ENCODE peak calls at places on chromosomes 12 and 14, in four cellular contexts. M, D, K and J are unnamed samples.

GRCh38 chr12:21502164-21502496 is 541 bp downstream of the GOLT1B start:
- DNase-seq in M (no peak), D (no peak), K (peak), J (peak)

GRCh38 chr12:31570880-31571279 is 20.1 kb downstream of the DENND5B start:
- DNase-seq in M (no peak), D (no peak), K (no peak), J (peak)

GRCh38 chr12:109418848-109419474 is 58.1 kb downstream of the KCTD10 start:
- DNase-seq in M (peak), D (no peak), K (no peak), J (no peak)

GRCh38 chr12:110860833-110861291 is 14.1 kb downstream of the CCDC63 start:
- DNase-seq in M (no peak), D (no peak), K (no peak), J (no peak)

GRCh38 chr12:46370792-46371717 is 1.5 kb downstream of the SLC38A2 start:
- DNase-seq in M (no peak), D (peak), K (peak), J (peak)

GRCh38 chr14:31787377-31787776 is 226.2 kb downstream of the NUBPL start:
- DNase-seq in M (peak), D (no peak), K (no peak), J (peak)

GRCh38 chr14:65704850-65705249 is 292.3 kb downstream of the FUT8 start:
- DNase-seq in M (no peak), D (no peak), K (no peak), J (peak)

GRCh38 chr12:76080729-76081415 is 3.6 kb downstream of the NAP1L1 start:
- DNase-seq in M (no peak), D (no peak), K (no peak), J (peak)

GRCh38 chr12:29733060-29733459 is 50.7 kb downstream of the TMTC1 start:
- DNase-seq in M (no peak), D (no peak), K (no peak), J (no peak)

GRCh38 chr12:57592551-57593165 is 1.7 kb downstream of the PIP4K2C start:
- DNase-seq in M (no peak), D (no peak), K (no peak), J (no peak)

GRCh38 chr12:19925881-19926665 is 442.3 kb upstream of the PDE3A start:
- DNase-seq in M (no peak), D (no peak), K (no peak), J (no peak)

GRCh38 chr12:121515615-121516014 is 65.2 kb downstream of the KDM2B start:
- DNase-seq in M (no peak), D (no peak), K (no peak), J (no peak)

DNA sequence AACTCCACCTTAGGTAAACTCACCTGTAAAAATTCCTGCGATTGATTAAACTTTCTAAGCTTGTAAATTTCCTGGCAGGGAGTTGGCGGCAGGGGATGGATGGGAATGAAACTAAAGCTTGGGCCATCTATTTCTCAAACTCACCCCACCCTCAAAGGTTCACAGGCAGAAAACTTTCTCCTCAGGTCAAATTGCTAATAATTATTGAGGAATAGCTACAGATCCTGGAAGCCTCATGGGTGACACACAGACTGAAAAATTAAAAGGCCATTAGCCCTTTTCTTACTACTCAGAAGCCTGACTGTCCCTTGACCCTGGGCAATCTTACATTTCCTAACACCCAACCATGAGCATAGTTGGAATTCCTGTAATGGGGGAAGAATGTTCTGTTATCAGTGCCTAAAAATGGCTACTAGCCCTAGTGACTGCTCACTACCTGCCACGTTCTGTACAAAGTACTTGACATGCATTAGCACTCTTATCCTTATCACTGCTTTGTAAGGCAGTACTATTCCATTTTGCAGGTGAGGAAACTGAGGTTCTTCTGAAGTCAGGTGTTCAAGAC is 12.4 kb upstream of the SYNDIG1L start:
- DNase-seq in M (no peak), D (no peak), K (no peak), J (peak)
- TF ChIP-seq CTCF in M (no peak), D (no peak), K (no peak), J (no peak)

GRCh38 chr12:64181504-64182291 is 40.4 kb downstream of the KICS2 start:
- DNase-seq in M (peak), D (peak), K (peak), J (peak)
- H3K4me3 ChIP-seq in M (no peak), D (no peak), K (no peak), J (no peak)

GRCh38 chr14:35949933-35950332 is 123.8 kb downstream of the BRMS1L start:
- DNase-seq in M (no peak), D (no peak), K (no peak), J (peak)

GRCh38 chr14:35940291-35940690 is 114.2 kb downstream of the BRMS1L start:
- DNase-seq in M (no peak), D (no peak), K (no peak), J (no peak)

DNA sequence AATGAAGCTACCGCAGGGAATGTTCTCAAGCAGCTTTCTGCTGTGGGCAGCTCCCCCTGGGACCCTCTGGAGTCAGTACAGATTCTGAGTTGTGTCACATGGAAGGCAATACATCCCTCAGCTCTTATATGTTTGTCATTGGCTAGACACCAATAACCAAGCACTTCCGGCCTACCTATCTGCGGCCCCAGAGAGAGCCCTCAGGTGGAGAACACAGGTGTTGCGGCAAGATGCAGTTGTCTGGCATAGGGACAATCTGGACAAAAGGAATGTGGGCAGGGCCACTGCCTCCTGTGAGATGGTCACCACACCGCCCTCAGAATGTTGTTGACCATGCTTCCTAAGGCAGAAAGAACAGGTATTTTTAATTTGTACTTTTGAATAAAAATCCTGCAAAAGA is 118.7 kb downstream of the BRMS1L start:
- DNase-seq in M (no peak), D (no peak), K (peak), J (no peak)
- TF ChIP-seq CTCF in M (peak), D (no peak), K (no peak), J (no peak)

DNA sequence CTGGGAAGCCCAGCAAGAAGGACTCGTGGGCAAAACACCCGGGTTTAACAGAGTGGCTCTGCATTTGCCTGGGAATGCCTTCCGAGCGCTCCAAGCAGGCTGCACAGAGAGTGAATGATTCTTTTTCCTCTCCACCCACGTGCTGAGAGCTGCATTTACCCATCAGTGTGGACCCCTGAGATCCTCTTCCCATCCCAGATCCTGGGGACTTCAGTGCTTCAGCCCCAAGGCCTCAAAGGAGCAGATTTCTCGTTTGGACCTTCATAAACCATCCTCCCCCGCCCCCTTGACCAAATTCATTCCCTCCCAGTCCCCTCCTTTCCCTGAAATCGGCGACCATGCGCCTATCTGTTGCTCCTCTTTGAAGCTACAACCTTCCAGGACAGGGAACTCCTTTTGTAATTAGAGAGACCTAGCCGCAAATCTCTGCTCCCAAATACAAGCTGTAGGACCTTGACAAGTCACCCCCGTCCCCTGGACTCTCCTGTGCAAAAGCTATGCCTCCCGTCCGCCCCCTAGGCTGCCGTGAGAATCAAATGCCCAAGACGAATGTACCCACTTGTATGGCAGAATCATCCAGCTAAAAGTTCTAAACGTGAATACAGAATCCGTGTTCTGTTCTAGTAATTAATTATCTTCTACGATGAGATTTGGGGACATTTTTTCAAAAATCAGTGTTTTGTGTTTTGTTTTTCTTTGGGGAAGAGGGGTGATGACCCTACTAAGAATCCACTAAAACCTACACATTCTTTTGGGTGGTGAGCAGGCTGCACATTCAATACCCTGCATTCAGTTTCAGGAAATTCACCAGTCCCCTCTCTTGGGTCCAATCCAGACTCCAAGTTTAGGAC is 8.8 kb downstream of the TBX5 start:
- DNase-seq in M (no peak), D (no peak), K (no peak), J (no peak)
- H3K4me3 ChIP-seq in M (peak), D (no peak), K (no peak), J (no peak)

GRCh38 chr14:90274808-90275454 is 18.6 kb downstream of the PSMC1 start:
- DNase-seq in M (no peak), D (no peak), K (no peak), J (peak)
- TF ChIP-seq CTCF in M (no peak), D (no peak), K (no peak), J (no peak)

GRCh38 chr14:75281691-75282000 is 3.0 kb downstream of the FOS start:
- DNase-seq in M (no peak), D (no peak), K (no peak), J (no peak)
- H3K4me3 ChIP-seq in M (no peak), D (peak), K (peak), J (peak)

GRCh38 chr14:60165547-60165876 is 314 bp upstream of the DHRS7 start:
- DNase-seq in M (no peak), D (no peak), K (no peak), J (no peak)
- TF ChIP-seq CTCF in M (no peak), D (peak), K (no peak), J (no peak)

DNA sequence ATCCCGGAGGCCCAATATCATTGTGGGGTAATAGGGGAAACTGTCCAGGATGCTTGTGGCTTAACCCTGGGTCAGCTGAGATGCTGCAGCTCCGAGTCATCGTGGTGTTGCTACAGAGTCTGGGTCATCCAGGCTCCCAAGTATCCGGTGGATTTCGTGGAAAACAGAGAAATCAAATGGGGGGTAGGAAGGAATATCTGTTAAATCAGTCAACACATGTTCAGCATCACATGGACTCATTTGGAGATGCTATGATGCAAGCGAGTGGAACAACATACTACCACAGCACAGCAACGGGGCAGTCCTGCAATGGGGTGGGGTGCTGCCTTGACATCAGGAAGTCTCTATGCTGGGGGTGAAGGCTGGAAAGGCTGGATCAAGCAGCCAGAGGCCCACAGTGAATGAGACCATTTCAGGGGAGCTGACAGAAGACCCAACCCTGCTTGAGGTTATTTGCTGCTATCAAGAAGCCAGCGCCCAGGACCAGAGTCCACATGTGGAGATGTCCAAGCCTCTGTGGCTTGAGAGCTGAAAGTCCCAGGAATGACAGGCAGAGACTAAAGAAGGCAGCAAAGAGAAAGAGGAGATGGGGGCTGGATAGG is 22.9 kb downstream of the VDR start:
- DNase-seq in M (peak), D (peak), K (no peak), J (peak)
- H3K4me3 ChIP-seq in M (no peak), D (no peak), K (no peak), J (no peak)

DNA sequence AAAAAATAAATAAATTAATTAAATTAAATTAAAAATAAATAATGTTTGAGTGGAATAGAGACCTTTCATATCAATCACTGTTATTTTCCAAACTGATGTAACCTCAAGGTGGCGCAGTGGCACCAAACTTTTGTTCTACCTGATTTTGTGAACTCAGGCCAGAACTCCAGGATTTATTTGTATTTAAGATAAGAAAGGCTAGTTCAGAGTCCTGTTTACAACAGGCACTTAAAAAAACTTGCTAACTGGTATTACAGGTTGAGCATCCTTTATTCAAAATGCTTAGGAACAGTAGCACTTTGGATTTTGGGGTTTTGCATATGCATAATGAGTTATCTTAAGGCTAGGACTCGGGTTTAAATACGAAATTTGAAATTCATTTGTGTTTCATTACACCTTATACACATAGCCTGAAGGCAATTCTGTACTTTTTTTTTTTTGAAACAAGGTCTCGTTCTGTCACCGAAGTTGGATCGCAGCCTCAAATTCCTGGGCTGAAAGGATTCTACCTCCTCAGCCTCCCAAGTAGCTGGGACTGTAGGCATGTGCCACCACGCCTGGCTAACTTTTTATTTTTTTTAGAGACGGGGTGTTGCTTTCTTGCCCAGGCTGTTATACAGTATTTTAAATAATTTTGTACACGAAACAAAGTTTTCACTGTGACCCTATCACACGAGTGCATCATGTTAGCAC is 32.4 kb downstream of the YY1 start:
- DNase-seq in M (no peak), D (no peak), K (peak), J (peak)
- TF ChIP-seq CTCF in M (no peak), D (no peak), K (peak), J (peak)